ENCODE peak calls at places on chromosomes 13 and 19, in ten cellular contexts. B is upper lobe of right lung, V is HFF-Myc, Q is fibroblast of villous mesenchyme, N is epithelial cell of esophagus, M is cardiac muscle cell, Y is thoracic aorta, W is brain microvascular endothelial cell, X is fibroblast of mammary gland, J is uterus. F is an unnamed sample.

GRCh38 chr13:104571161-104571889 is 1505.1 kb upstream of the SLC10A2 start:
- DNase-seq in B (no peak), V (no peak), Q (peak), N (peak), M (peak), Y (peak), W (peak), X (peak), J (peak), F (peak)

GRCh38 chr19:3206216-3206953 is 18.1 kb upstream of the CELF5 start:
- DNase-seq in B (no peak), V (no peak), Q (no peak), N (no peak), M (no peak), Y (no peak), W (no peak), X (no peak), J (no peak), F (no peak)

GRCh38 chr19:30719991-30720329 is 347.8 kb downstream of the ZNF536 start:
- DNase-seq in B (no peak), V (no peak), Q (no peak), N (no peak), M (no peak), Y (no peak), W (no peak), X (no peak), J (peak), F (peak)

GRCh38 chr13:27118428-27119054 is 53.1 kb downstream of the USP12 start:
- DNase-seq in B (no peak), V (no peak), Q (no peak), N (no peak), M (no peak), Y (no peak), W (no peak), X (no peak), J (no peak), F (no peak)

GRCh38 chr13:44649118-44649455 is 73.0 kb upstream of the TSC22D1 start:
- DNase-seq in B (no peak), V (no peak), Q (no peak), N (no peak), M (no peak), Y (no peak), W (no peak), X (no peak), J (no peak), F (no peak)

GRCh38 chr13:83877901-83878300 is 4.4 kb downstream of the SLITRK1 start:
- DNase-seq in B (no peak), V (no peak), Q (no peak), N (no peak), M (no peak), Y (no peak), W (no peak), X (no peak), J (no peak), F (no peak)

GRCh38 chr13:105918842-105919741 is 616.4 kb downstream of the EFNB2 start:
- DNase-seq in B (no peak), V (peak), Q (peak), N (peak), M (peak), Y (no peak), W (peak), X (peak), J (no peak), F (peak)

GRCh38 chr13:21657538-21657937 is 13.3 kb upstream of the FGF9 start:
- DNase-seq in B (no peak), V (no peak), Q (peak), N (peak), M (peak), Y (no peak), W (peak), X (peak), J (no peak), F (peak)

GRCh38 chr13:52383362-52383761 is 22.6 kb downstream of the THSD1 start:
- DNase-seq in B (no peak), V (no peak), Q (no peak), N (no peak), M (no peak), Y (no peak), W (no peak), X (no peak), J (no peak), F (peak)

GRCh38 chr19:28881616-28882015 is 331.3 kb downstream of the UQCRFS1 start:
- DNase-seq in B (no peak), V (no peak), Q (no peak), N (no peak), M (no peak), Y (no peak), W (no peak), X (no peak), J (no peak), F (no peak)

GRCh38 chr13:23868521-23868920 is 20.7 kb downstream of the MIPEP start:
- DNase-seq in B (no peak), V (no peak), Q (peak), N (peak), M (peak), Y (no peak), W (peak), X (peak), J (no peak), F (peak)

GRCh38 chr13:36919206-36919832 is 719 bp downstream of the SMAD9 start:
- DNase-seq in B (peak), V (no peak), Q (peak), N (no peak), M (peak), Y (peak), W (no peak), X (peak), J (peak), F (peak)

GRCh38 chr19:55342044-55342531 is 2.4 kb downstream of the KMT5C start:
- DNase-seq in B (no peak), V (no peak), Q (no peak), N (no peak), M (no peak), Y (no peak), W (no peak), X (no peak), J (no peak), F (no peak)

GRCh38 chr13:22915442-22916082 is 265.2 kb upstream of the SGCG start:
- DNase-seq in B (peak), V (no peak), Q (peak), N (peak), M (peak), Y (no peak), W (peak), X (peak), J (peak), F (peak)

GRCh38 chr13:53255795-53256194 is 227.2 kb downstream of the OLFM4 start:
- DNase-seq in B (no peak), V (no peak), Q (no peak), N (no peak), M (no peak), Y (no peak), W (no peak), X (no peak), J (no peak), F (no peak)

GRCh38 chr19:35357867-35358573 is at the start of gene FFAR3:
- DNase-seq in B (peak), V (no peak), Q (peak), N (no peak), M (peak), Y (no peak), W (no peak), X (peak), J (no peak), F (peak)

GRCh38 chr19:28522545-28522922 is 690.4 kb downstream of the UQCRFS1 start:
- DNase-seq in B (no peak), V (no peak), Q (no peak), N (no peak), M (no peak), Y (no peak), W (no peak), X (no peak), J (no peak), F (no peak)

GRCh38 chr13:44271031-44271433 is 102.6 kb upstream of the SERP2 start:
- DNase-seq in B (no peak), V (no peak), Q (peak), N (peak), M (no peak), Y (no peak), W (no peak), X (peak), J (peak), F (peak)

GRCh38 chr19:45211751-45212381 is 33.3 kb downstream of the BLOC1S3 start:
- DNase-seq in B (peak), V (no peak), Q (no peak), N (no peak), M (peak), Y (no peak), W (no peak), X (no peak), J (peak), F (peak)

GRCh38 chr19:46089432-46089831 is 35.1 kb downstream of the IGFL3 start:
- DNase-seq in B (no peak), V (no peak), Q (no peak), N (no peak), M (no peak), Y (no peak), W (no peak), X (no peak), J (no peak), F (no peak)

GRCh38 chr13:45512148-45512498 is 47.4 kb downstream of the COG3 start:
- DNase-seq in B (no peak), V (no peak), Q (no peak), N (peak), M (no peak), Y (no peak), W (peak), X (peak), J (no peak), F (peak)

GRCh38 chr19:49147923-49148682 is 7.1 kb downstream of the HRC start:
- DNase-seq in B (no peak), V (no peak), Q (no peak), N (no peak), M (no peak), Y (no peak), W (no peak), X (no peak), J (peak), F (no peak)

GRCh38 chr19:11942008-11942842 is 17.3 kb downstream of the ZNF700 start:
- DNase-seq in B (no peak), V (no peak), Q (no peak), N (no peak), M (no peak), Y (no peak), W (no peak), X (no peak), J (no peak), F (no peak)

GRCh38 chr13:23778879-23779278 is 110.3 kb downstream of the MIPEP start:
- DNase-seq in B (no peak), V (no peak), Q (peak), N (peak), M (peak), Y (no peak), W (peak), X (peak), J (no peak), F (peak)

GRCh38 chr13:84927442-84928169 is 871.6 kb downstream of the SLITRK6 start:
- DNase-seq in B (no peak), V (no peak), Q (no peak), N (no peak), M (no peak), Y (no peak), W (no peak), X (no peak), J (no peak), F (no peak)

GRCh38 chr13:20401958-20402856 is 123.5 kb downstream of the CRYL1 start:
- DNase-seq in B (no peak), V (no peak), Q (peak), N (peak), M (peak), Y (no peak), W (no peak), X (peak), J (no peak), F (peak)

GRCh38 chr13:29684441-29684840 is 89.0 kb upstream of the SLC7A1 start:
- DNase-seq in B (no peak), V (no peak), Q (no peak), N (peak), M (no peak), Y (no peak), W (no peak), X (peak), J (no peak), F (peak)

GRCh38 chr13:50793026-50793425 is 50.5 kb downstream of the DLEU7 start:
- DNase-seq in B (no peak), V (no peak), Q (no peak), N (no peak), M (no peak), Y (no peak), W (no peak), X (no peak), J (no peak), F (no peak)

GRCh38 chr19:37217533-37217854 is 520 bp upstream of the ZNF383 start:
- DNase-seq in B (no peak), V (no peak), Q (no peak), N (no peak), M (no peak), Y (no peak), W (no peak), X (no peak), J (no peak), F (no peak)

GRCh38 chr13:113996912-113997745 is 23.3 kb upstream of the C13orf46 start:
- DNase-seq in B (no peak), V (no peak), Q (no peak), N (no peak), M (no peak), Y (no peak), W (no peak), X (no peak), J (no peak), F (no peak)

GRCh38 chr13:52845766-52846566 is 2.5 kb downstream of the PCDH8 start:
- DNase-seq in B (peak), V (no peak), Q (no peak), N (peak), M (peak), Y (no peak), W (no peak), X (no peak), J (no peak), F (peak)

GRCh38 chr19:52735734-52736133 is 890 bp upstream of the ZNF611 start:
- DNase-seq in B (peak), V (no peak), Q (peak), N (no peak), M (peak), Y (no peak), W (peak), X (peak), J (peak), F (no peak)

DNA sequence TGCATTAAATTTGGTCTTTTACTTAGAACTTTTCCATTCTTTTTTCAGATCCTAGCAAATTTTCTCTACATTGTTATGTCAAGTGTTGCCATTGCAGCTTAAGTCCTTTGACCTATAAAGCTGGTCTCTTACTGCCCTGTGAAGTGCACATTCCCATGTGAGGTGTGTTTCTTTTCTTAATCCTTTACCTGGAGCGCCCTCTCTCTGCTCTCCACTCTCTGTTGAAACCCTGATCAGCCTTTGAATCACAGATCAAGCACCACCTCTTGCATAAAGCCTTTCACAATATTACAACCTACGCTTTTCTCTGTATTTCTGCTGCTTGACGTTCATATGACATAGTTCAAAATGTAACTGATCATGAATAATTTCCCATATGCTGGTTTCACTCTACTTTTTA is 84.8 kb downstream of the PCDH17 start:
- DNase-seq in B (no peak), V (no peak), Q (no peak), N (peak), M (no peak), Y (no peak), W (no peak), X (no peak), J (no peak), F (no peak)
- H3K4me3 ChIP-seq in B (no peak), V (no peak), Q (no peak), N (no peak), M (no peak), Y (no peak), W (no peak), X (no peak), J (no peak), F (no peak)

DNA sequence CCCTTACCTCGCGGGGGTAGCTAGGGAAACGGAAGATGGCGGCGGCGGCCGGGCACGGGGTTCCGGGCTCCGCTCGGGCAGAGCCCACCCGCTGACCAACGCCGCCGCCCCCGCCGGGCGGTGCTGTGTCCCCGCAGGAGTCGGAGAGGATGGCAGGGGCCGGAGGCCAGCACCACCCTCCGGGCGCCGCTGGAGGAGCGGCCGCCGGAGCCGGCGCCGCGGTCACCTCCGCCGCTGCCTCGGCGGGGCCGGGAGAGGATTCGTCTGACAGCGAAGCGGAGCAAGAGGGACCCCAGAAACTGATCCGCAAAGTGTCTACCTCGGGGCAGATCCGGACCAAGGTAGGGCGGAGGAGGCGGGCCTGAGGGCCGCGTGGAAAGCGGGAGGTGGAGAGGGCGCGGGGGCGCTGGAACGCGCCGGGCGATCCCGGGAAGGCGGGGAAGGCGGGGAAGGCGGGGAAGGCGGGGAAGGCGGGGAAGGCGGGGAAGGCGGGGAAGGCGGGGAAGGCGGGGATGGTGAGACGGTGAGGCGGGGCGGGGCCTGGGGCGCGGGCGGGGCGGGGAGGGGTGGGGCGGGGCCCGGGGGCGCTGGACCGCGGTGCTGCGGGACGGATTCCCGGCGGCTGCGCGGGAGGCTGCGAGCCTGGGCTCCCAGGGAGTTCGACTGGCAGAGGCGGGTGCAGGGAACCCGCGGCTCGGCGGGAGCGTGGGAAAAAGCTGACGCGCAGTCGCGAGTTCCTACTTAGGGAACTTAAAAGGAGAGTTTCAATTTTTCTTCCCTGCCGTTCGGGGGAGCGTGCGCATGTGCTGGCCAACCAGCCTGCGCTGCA is at the start of gene DGKH:
- DNase-seq in B (peak), V (no peak), Q (peak), N (peak), M (peak), Y (peak), W (peak), X (peak), J (peak), F (peak)
- TF ChIP-seq CTCF in B (peak), V (no peak), Q (peak), N (no peak), M (peak), Y (no peak), W (no peak), X (no peak), J (peak), F (no peak)

GRCh38 chr19:44019498-44019897 is 5.7 kb upstream of the ZNF222 start:
- DNase-seq in B (no peak), V (no peak), Q (no peak), N (no peak), M (no peak), Y (no peak), W (no peak), X (no peak), J (no peak), F (no peak)

GRCh38 chr19:44021221-44021620 is 4.0 kb upstream of the ZNF222 start:
- DNase-seq in B (no peak), V (no peak), Q (no peak), N (no peak), M (no peak), Y (no peak), W (no peak), X (no peak), J (no peak), F (no peak)

GRCh38 chr19:44024900-44025216 is 321 bp upstream of the ZNF222 start:
- DNase-seq in B (no peak), V (no peak), Q (no peak), N (no peak), M (no peak), Y (no peak), W (no peak), X (no peak), J (no peak), F (no peak)

GRCh38 chr19:44025217-44025936 is at the start of gene ZNF222:
- DNase-seq in B (peak), V (peak), Q (peak), N (peak), M (peak), Y (peak), W (peak), X (peak), J (peak), F (peak)
- H3K4me3 ChIP-seq in B (peak), V (peak), Q (peak), N (peak), M (peak), Y (peak), W (peak), X (peak), J (peak), F (peak)

GRCh38 chr19:5144545-5145179 is 175.7 kb downstream of the KDM4B start:
- DNase-seq in B (no peak), V (no peak), Q (no peak), N (no peak), M (no peak), Y (no peak), W (no peak), X (no peak), J (no peak), F (no peak)
- TF ChIP-seq CTCF in B (no peak), V (no peak), Q (no peak), N (no peak), M (no peak), Y (no peak), W (no peak), X (no peak), J (no peak), F (no peak)

GRCh38 chr19:51719251-51719901 is 4.4 kb downstream of the HAS1 start:
- DNase-seq in B (no peak), V (no peak), Q (no peak), N (no peak), M (no peak), Y (no peak), W (no peak), X (no peak), J (no peak), F (no peak)
- H3K4me3 ChIP-seq in B (no peak), V (no peak), Q (peak), N (peak), M (peak), Y (peak), W (peak), X (no peak), J (no peak), F (peak)